ENCODE peak calls at places on chromosomes 16 and 17, in seven cellular contexts. One of them, this sample, is unnamed.

GRCh38 chr17:7867881-7868329 is 10.1 kb downstream of the CYB5D1 start:
- DNase-seq in erythroblast: no peak
- DNase-seq in body of pancreas: no peak
- DNase-seq in A549: no peak
- DNase-seq in left ventricle myocardium inferior: no peak
- DNase-seq in endodermal cell: peak
- DNase-seq in non-pigmented ciliary epithelial cell: no peak
- DNase-seq in this sample: no peak

GRCh38 chr16:4847774-4848587 is 700 bp downstream of the UBN1 start:
- DNase-seq in erythroblast: peak
- DNase-seq in body of pancreas: peak
- DNase-seq in A549: peak
- DNase-seq in left ventricle myocardium inferior: peak
- DNase-seq in endodermal cell: peak
- DNase-seq in non-pigmented ciliary epithelial cell: no peak
- DNase-seq in this sample: peak

GRCh38 chr16:4734063-4734729 is at the start of the genes ANKS3 and DNAAF8:
- DNase-seq in erythroblast: peak
- DNase-seq in body of pancreas: peak
- DNase-seq in A549: peak
- DNase-seq in left ventricle myocardium inferior: peak
- DNase-seq in endodermal cell: peak
- DNase-seq in non-pigmented ciliary epithelial cell: peak
- DNase-seq in this sample: peak

GRCh38 chr16:71542377-71542776 is 16.2 kb downstream of the CHST4 start:
- DNase-seq in erythroblast: peak
- DNase-seq in body of pancreas: peak
- DNase-seq in A549: peak
- DNase-seq in left ventricle myocardium inferior: peak
- DNase-seq in endodermal cell: peak
- DNase-seq in non-pigmented ciliary epithelial cell: no peak
- DNase-seq in this sample: no peak

GRCh38 chr16:72537684-72538083 is 365.7 kb upstream of the PMFBP1 start:
- DNase-seq in erythroblast: no peak
- DNase-seq in body of pancreas: no peak
- DNase-seq in A549: no peak
- DNase-seq in left ventricle myocardium inferior: no peak
- DNase-seq in endodermal cell: no peak
- DNase-seq in non-pigmented ciliary epithelial cell: no peak
- DNase-seq in this sample: no peak

GRCh38 chr17:44558349-44559287 is 1.3 kb downstream of the FZD2 start:
- DNase-seq in erythroblast: no peak
- DNase-seq in body of pancreas: peak
- DNase-seq in A549: no peak
- DNase-seq in left ventricle myocardium inferior: no peak
- DNase-seq in endodermal cell: peak
- DNase-seq in non-pigmented ciliary epithelial cell: no peak
- DNase-seq in this sample: no peak

GRCh38 chr16:81632392-81633146 is 146.5 kb upstream of the PLCG2 start:
- DNase-seq in erythroblast: peak
- DNase-seq in body of pancreas: no peak
- DNase-seq in A549: peak
- DNase-seq in left ventricle myocardium inferior: no peak
- DNase-seq in endodermal cell: no peak
- DNase-seq in non-pigmented ciliary epithelial cell: no peak
- DNase-seq in this sample: no peak

GRCh38 chr17:15262291-15263205 is 2.6 kb downstream of the PMP22 start:
- DNase-seq in erythroblast: peak
- DNase-seq in body of pancreas: peak
- DNase-seq in A549: peak
- DNase-seq in left ventricle myocardium inferior: peak
- DNase-seq in endodermal cell: peak
- DNase-seq in non-pigmented ciliary epithelial cell: no peak
- DNase-seq in this sample: peak

This sample was measured in Right ventricle myocardium superior.